ENCODE peak calls at places on chromosomes 12 and 14, in eight cellular contexts. U is stimulated activated CD4-positive, alpha-beta T cell treated with anti-CD3 and anti-CD28 coated beads, Interleukin-2, amount 100 ng/mL, for 24 hours; O is LoVo; X is ELF-1; I is AG10803; V is fibroblast of pulmonary artery; N is lower leg skin; Y is transverse colon. S is an unnamed sample.
A peak's percentile ranks its signal among the peaks of the same experiment; 100 is the strongest.

GRCh38 chr12:71732357-71732712 is 22.3 kb upstream of the RAB21 start:
- DNase-seq in U (no peak), O (no peak), X (no peak), I (no peak), V (no peak), N (no peak), Y (no peak), S (no peak)

GRCh38 chr14:31159682-31160296 is 47.8 kb downstream of the HECTD1 start:
- DNase-seq in U (no peak), O (peak; percentile 7), X (no peak), I (peak; percentile 50), V (no peak), N (no peak), Y (peak; percentile 22), S (no peak)

GRCh38 chr12:24948452-24948815 is 467 bp downstream of the BCAT1 start:
- DNase-seq in U (peak; percentile 39), O (no peak), X (peak; percentile 77), I (peak; percentile 52), V (peak; percentile 63), N (no peak), Y (no peak), S (peak; percentile 4)

GRCh38 chr12:19200261-19200660 is 70.7 kb downstream of the PLEKHA5 start:
- DNase-seq in U (no peak), O (no peak), X (no peak), I (peak; percentile 36), V (peak; percentile 56), N (no peak), Y (no peak), S (no peak)

GRCh38 chr12:10361622-10362021 is 28.2 kb downstream of the KLRK1 start:
- DNase-seq in U (no peak), O (no peak), X (peak; percentile 16), I (peak; percentile 29), V (peak; percentile 72), N (no peak), Y (no peak), S (no peak)

GRCh38 chr14:33714527-33715222 is 236.2 kb downstream of the EGLN3 start:
- DNase-seq in U (no peak), O (no peak), X (no peak), I (peak; percentile 31), V (no peak), N (no peak), Y (no peak), S (no peak)

GRCh38 chr12:22447223-22447622 is 97.1 kb downstream of the C2CD5 start:
- DNase-seq in U (no peak), O (no peak), X (no peak), I (peak; percentile 16), V (no peak), N (no peak), Y (no peak), S (no peak)

GRCh38 chr12:130752692-130753230 is 36.7 kb upstream of the RIMBP2 start:
- DNase-seq in U (no peak), O (no peak), X (peak; percentile 82), I (no peak), V (no peak), N (no peak), Y (no peak), S (no peak)

GRCh38 chr14:92164958-92165357 is 43.2 kb downstream of the CPSF2 start:
- DNase-seq in U (no peak), O (no peak), X (no peak), I (no peak), V (no peak), N (no peak), Y (no peak), S (no peak)

GRCh38 chr12:108457006-108457733 is 57.9 kb upstream of the FICD start:
- DNase-seq in U (no peak), O (peak; percentile 61), X (peak; percentile 47), I (peak; percentile 66), V (peak; percentile 69), N (no peak), Y (no peak), S (peak; percentile 3)

GRCh38 chr14:50929506-50929905 is 14.8 kb downstream of the PYGL start:
- DNase-seq in U (no peak), O (no peak), X (no peak), I (no peak), V (no peak), N (no peak), Y (no peak), S (no peak)

GRCh38 chr12:115070313-115070712 is 386.3 kb upstream of the TBX3 start:
- DNase-seq in U (no peak), O (no peak), X (no peak), I (no peak), V (no peak), N (no peak), Y (no peak), S (no peak)

GRCh38 chr12:15322164-15323054 is at the start of gene PTPRO:
- DNase-seq in U (peak; percentile 4), O (no peak), X (peak; percentile 66), I (no peak), V (no peak), N (no peak), Y (no peak), S (no peak)

GRCh38 chr12:123571343-123571813 is 13.0 kb upstream of the TMED2 start:
- DNase-seq in U (no peak), O (no peak), X (peak; percentile 33), I (peak; percentile 91), V (peak; percentile 82), N (peak; percentile 86), Y (peak; percentile 16), S (no peak)

GRCh38 chr14:77892381-77892871 is 92.5 kb downstream of the ADCK1 start:
- DNase-seq in U (no peak), O (no peak), X (no peak), I (no peak), V (peak; percentile 72), N (no peak), Y (no peak), S (no peak)

GRCh38 chr14:93133476-93133875 is 17.8 kb upstream of the ITPK1 start:
- DNase-seq in U (no peak), O (no peak), X (no peak), I (peak; percentile 87), V (peak; percentile 89), N (no peak), Y (no peak), S (no peak)

GRCh38 chr12:120583478-120584030 is 2.4 kb upstream of the POP5 start:
- DNase-seq in U (peak; percentile 89), O (peak; percentile 86), X (peak; percentile 86), I (peak; percentile 50), V (peak; percentile 73), N (peak; percentile 96), Y (peak; percentile 86), S (peak; percentile 89)

GRCh38 chr12:49825360-49825970 is 2.7 kb downstream of the NCKAP5L start:
- DNase-seq in U (no peak), O (no peak), X (peak; percentile 26), I (peak; percentile 51), V (peak; percentile 42), N (peak; percentile 88), Y (no peak), S (no peak)

GRCh38 chr14:67820428-67820881 is 876 bp downstream of the RAD51B start:
- DNase-seq in U (peak; percentile 28), O (peak; percentile 63), X (peak; percentile 46), I (peak; percentile 60), V (peak; percentile 14), N (no peak), Y (peak; percentile 36), S (no peak)

GRCh38 chr12:115443351-115443938 is 759.5 kb upstream of the TBX3 start:
- DNase-seq in U (no peak), O (no peak), X (peak; percentile 79), I (no peak), V (no peak), N (no peak), Y (no peak), S (no peak)

GRCh38 chr14:67357583-67358354 is 1.8 kb downstream of the ATP6V1D start:
- DNase-seq in U (no peak), O (no peak), X (peak; percentile 20), I (peak; percentile 23), V (no peak), N (no peak), Y (no peak), S (no peak)

GRCh38 chr12:69988601-69989194 is 163.7 kb downstream of the MYRFL start:
- DNase-seq in U (no peak), O (no peak), X (peak; percentile 24), I (peak; percentile 87), V (peak; percentile 86), N (no peak), Y (no peak), S (no peak)

GRCh38 chr14:104353921-104354701 is 215.7 kb downstream of the KIF26A start:
- DNase-seq in U (no peak), O (no peak), X (no peak), I (no peak), V (no peak), N (peak; percentile 83), Y (peak; percentile 1), S (peak; percentile 35)

GRCh38 chr12:49220972-49221371 is 32.1 kb upstream of the TUBA1A start:
- DNase-seq in U (no peak), O (no peak), X (no peak), I (no peak), V (no peak), N (no peak), Y (no peak), S (no peak)

GRCh38 chr12:66160704-66161103 is 9.1 kb downstream of the TMBIM4 start:
- DNase-seq in U (no peak), O (no peak), X (no peak), I (no peak), V (no peak), N (no peak), Y (no peak), S (no peak)

GRCh38 chr14:96639550-96639949 is 137.4 kb downstream of the PAPOLA start:
- DNase-seq in U (no peak), O (no peak), X (no peak), I (no peak), V (no peak), N (peak; percentile 68), Y (no peak), S (no peak)

GRCh38 chr12:76957306-76957705 is 78.5 kb upstream of the CSRP2 start:
- DNase-seq in U (no peak), O (no peak), X (no peak), I (no peak), V (no peak), N (no peak), Y (no peak), S (no peak)

GRCh38 chr12:120759591-120760348 is 34.1 kb downstream of the ACADS start:
- DNase-seq in U (no peak), O (no peak), X (no peak), I (no peak), V (no peak), N (peak; percentile 84), Y (no peak), S (no peak)

GRCh38 chr12:27620121-27620520 is 76.1 kb upstream of the REP15 start:
- DNase-seq in U (no peak), O (no peak), X (no peak), I (no peak), V (no peak), N (no peak), Y (no peak), S (no peak)

GRCh38 chr12:88471641-88472040 is 108.6 kb downstream of the KITLG start:
- DNase-seq in U (no peak), O (no peak), X (no peak), I (peak; percentile 82), V (peak; percentile 82), N (no peak), Y (no peak), S (no peak)

GRCh38 chr12:116426391-116427136 is 132.6 kb upstream of the MAP1LC3B2 start:
- DNase-seq in U (no peak), O (peak; percentile 47), X (peak; percentile 99), I (peak; percentile 98), V (peak; percentile 98), N (peak; percentile 92), Y (peak; percentile 27), S (no peak)

GRCh38 chr12:46492471-46493351 is 120.1 kb upstream of the SLC38A2 start:
- DNase-seq in U (no peak), O (peak; percentile 49), X (peak; percentile 11), I (peak; percentile 69), V (peak; percentile 94), N (no peak), Y (no peak), S (no peak)

GRCh38 chr12:5318874-5319273 is 113.0 kb upstream of the NTF3 start:
- DNase-seq in U (no peak), O (peak; percentile 69), X (no peak), I (peak; percentile 76), V (peak; percentile 1), N (no peak), Y (peak; percentile 34), S (no peak)

GRCh38 chr12:89320735-89321134 is 31.6 kb downstream of the DUSP6 start:
- DNase-seq in U (no peak), O (no peak), X (no peak), I (no peak), V (no peak), N (no peak), Y (no peak), S (no peak)

S was measured in CD8-positive, alpha-beta memory T cell.